ENCODE peak calls at places on chromosomes 5 and 9, in ten cellular contexts. K, C, X, Q, L, I, S, R, O and W are unnamed samples.
A peak's percentile ranks its signal among the peaks of the same experiment; 100 is the strongest.

GRCh38 chr5:176573564-176574296 is 24.6 kb downstream of the CDHR2 start:
- DNase-seq in I (peak; percentile 86), K (peak; percentile 41), L (peak; percentile 85), Q (peak; percentile 69), S (peak; percentile 57), C (peak; percentile 76), X (peak; percentile 69), O (peak; percentile 70), R (peak; percentile 25), W (peak; percentile 5)

GRCh38 chr5:145988993-145989392 is 52.6 kb downstream of the SH3RF2 start:
- DNase-seq in R (no peak), Q (no peak), X (no peak), S (no peak), I (no peak), K (no peak), C (no peak), O (no peak), L (no peak), W (no peak)

GRCh38 chr9:135491764-135492163 is 8.7 kb upstream of the MRPS2 start:
- DNase-seq in S (no peak), Q (no peak), I (no peak), C (no peak), R (no peak), O (no peak), L (no peak), K (no peak), X (no peak), W (no peak)

GRCh38 chr9:70614786-70615565 is 200.5 kb upstream of the KLF9 start:
- DNase-seq in X (no peak), O (no peak), R (no peak), S (no peak), Q (no peak), L (no peak), K (no peak), I (no peak), C (no peak), W (no peak)

GRCh38 chr5:116911074-116911473 is 336.5 kb upstream of the SEMA6A start:
- DNase-seq in Q (no peak), C (no peak), S (no peak), K (no peak), R (no peak), X (no peak), O (no peak), I (no peak), L (no peak), W (no peak)

GRCh38 chr9:36250079-36250478 is 8.2 kb downstream of the GNE start:
- DNase-seq in S (peak; percentile 5), X (no peak), I (no peak), L (no peak), O (no peak), C (no peak), K (no peak), R (no peak), Q (peak; percentile 19), W (no peak)

GRCh38 chr5:10403829-10404228 is 37.9 kb upstream of the ROPN1L start:
- DNase-seq in X (no peak), L (no peak), I (no peak), S (no peak), K (no peak), O (no peak), C (no peak), Q (no peak), R (no peak), W (no peak)

GRCh38 chr9:4886698-4887097 is 94.0 kb downstream of the RCL1 start:
- DNase-seq in X (no peak), I (no peak), Q (no peak), K (no peak), R (peak; percentile 22), O (no peak), L (no peak), C (no peak), S (no peak), W (no peak)

GRCh38 chr9:4228606-4229005 is 71.3 kb downstream of the GLIS3 start:
- DNase-seq in X (no peak), C (no peak), Q (no peak), R (no peak), O (no peak), L (no peak), I (no peak), S (peak; percentile 70), K (no peak), W (peak; percentile 46)

GRCh38 chr5:74903165-74903787 is 37.1 kb upstream of the FAM169A start:
- DNase-seq in X (no peak), K (no peak), R (no peak), Q (peak; percentile 91), S (peak; percentile 15), L (peak; percentile 22), I (peak; percentile 80), O (peak; percentile 25), C (no peak), W (no peak)

DNA sequence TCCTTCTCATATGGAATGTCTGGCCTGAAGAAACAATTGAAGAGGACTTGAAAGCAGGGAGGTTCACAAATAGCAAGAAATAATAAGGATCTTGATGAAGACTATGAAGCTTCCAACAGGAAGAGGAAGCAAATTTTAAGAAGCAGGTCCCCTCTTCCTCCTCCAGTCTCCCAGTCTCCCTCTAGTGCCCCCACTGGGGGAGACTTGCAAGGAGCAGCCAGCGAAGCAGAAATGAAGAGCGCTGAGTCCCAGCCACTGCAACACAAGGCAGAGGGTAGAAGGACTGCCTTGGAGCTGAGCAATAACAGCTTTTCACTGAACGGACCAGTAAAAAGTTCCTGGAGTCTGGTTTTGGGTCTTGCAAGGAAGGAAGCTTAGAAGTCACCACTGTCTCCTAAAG is 32.6 kb upstream of the ACO1 start:
- DNase-seq in K (no peak), Q (no peak), I (no peak), L (no peak), S (peak; percentile 4), X (no peak), C (no peak), O (no peak), R (no peak), W (no peak)
- TF ChIP-seq CTCF in K (no peak), Q (no peak), I (no peak), L (no peak), S (peak; percentile 23), X (no peak), C (no peak), O (no peak), R (peak; percentile 21), W (peak; percentile 22)

DNA sequence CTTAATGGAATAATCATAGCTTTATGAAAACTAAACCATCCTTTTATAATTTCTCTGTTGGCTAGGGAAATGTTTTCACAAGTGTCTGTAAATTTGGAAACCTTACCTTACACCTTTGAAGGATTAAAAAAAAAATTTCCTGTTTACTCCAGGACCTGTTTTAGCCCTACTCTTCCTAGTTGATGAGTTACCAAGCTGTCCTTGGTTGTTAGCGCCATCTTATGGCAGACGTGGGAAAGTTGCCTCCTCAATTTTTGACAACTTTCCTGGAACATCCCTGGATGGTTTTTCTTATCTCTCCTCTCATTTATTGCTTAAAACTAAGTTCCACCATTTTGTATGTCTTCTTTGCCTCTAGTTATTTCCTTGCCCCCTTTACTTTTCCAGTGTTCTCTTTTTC is 25.7 kb downstream of the ZSWIM6 start:
- DNase-seq in I (no peak), O (no peak), S (peak; percentile 46), C (no peak), R (no peak), X (no peak), Q (no peak), K (no peak), L (peak; percentile 22), W (no peak)
- TF ChIP-seq CTCF in I (peak; percentile 40), O (no peak), S (peak; percentile 41), C (no peak), R (peak; percentile 50), X (peak; percentile 12), Q (no peak), K (no peak), L (peak; percentile 47), W (peak; percentile 72)

DNA sequence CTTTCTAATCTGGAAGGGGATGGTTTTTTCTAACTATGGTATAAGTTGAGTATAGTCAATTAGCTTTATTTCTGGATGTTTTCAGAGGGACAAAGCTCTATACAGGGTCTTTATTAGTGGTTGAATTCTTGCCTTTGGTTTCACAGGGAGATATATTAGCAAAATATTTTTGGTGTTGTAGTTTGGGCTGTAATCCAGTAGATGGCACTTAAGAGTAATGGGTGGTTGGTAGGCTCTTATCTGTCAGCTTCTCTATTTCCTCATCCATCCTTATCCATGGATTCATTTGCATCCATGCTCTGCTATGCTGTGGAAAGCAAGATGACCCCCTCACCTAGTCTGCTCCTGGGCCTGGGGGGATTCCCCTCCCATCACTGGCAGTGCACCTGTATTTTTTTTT is 363.6 kb upstream of the CYLC2 start:
- DNase-seq in C (no peak), I (no peak), O (no peak), X (no peak), Q (peak; percentile 14), K (no peak), L (no peak), R (no peak), S (peak; percentile 26), W (no peak)
- TF ChIP-seq CTCF in C (no peak), I (peak; percentile 19), O (no peak), X (no peak), Q (peak; percentile 36), K (no peak), L (no peak), R (peak; percentile 47), S (peak; percentile 42), W (peak; percentile 46)

GRCh38 chr5:81230429-81230828 is 2.7 kb upstream of the CKMT2 start:
- DNase-seq in K (no peak), X (no peak), L (no peak), R (no peak), O (no peak), I (no peak), S (no peak), C (no peak), Q (no peak), W (no peak)

GRCh38 chr5:81233080-81233634 is at the start of gene CKMT2:
- DNase-seq in L (no peak), R (no peak), O (no peak), X (peak; percentile 90), Q (no peak), S (peak; percentile 30), I (peak; percentile 66), C (no peak), K (peak; percentile 33), W (no peak)

GRCh38 chr5:81234299-81234698 is 1.2 kb downstream of the CKMT2 start:
- DNase-seq in I (no peak), S (no peak), C (no peak), Q (no peak), R (no peak), X (no peak), L (no peak), O (no peak), K (no peak), W (no peak)

GRCh38 chr5:81234801-81235200 is 1.7 kb downstream of the CKMT2 start:
- DNase-seq in R (no peak), O (no peak), Q (no peak), K (no peak), S (no peak), X (no peak), C (no peak), L (no peak), I (no peak), W (no peak)

DNA sequence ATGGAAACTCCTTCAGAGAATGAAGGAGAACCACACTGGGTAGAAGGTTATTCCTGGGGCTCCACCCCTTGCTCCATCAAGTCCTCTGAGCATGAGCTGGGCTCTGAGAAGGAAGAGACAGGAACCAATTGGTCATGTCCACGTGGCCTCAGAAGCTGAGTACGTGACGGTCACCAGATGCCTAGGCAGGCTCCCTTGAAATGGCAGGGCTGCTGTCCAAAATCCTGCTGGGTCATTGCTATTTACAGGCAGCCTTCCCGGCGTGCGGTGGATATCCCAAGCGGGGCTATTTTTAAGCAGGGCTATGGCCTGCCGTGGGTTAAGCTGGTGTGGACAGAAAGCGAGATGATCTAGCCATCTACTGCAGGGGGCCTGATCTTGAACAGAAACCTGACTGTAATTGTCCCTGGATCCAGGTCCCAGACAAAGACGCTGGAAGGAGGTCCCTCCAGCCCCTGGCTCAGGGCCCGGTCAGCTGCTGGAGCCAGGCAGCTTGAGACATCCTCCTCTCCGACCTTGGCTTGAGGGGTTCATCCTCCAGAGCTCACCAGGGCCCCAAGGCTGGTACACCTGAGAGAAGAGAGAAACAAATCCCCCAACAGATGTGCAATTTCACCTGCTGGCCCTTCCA is 558 bp upstream of the CKMT2 start:
- DNase-seq in O (no peak), L (no peak), I (no peak), R (no peak), C (no peak), K (no peak), S (peak; percentile 64), Q (no peak), X (peak; percentile 84), W (no peak)
- TF ChIP-seq CTCF in O (no peak), L (no peak), I (no peak), R (no peak), C (no peak), K (no peak), S (no peak), Q (no peak), X (no peak), W (no peak)